ENCODE peak calls at places on chromosomes 13 and 19, in six cellular contexts. C is immature natural killer cell; N is substantia nigra; O is activated CD4-positive, alpha-beta T cell treated with anti-CD3 and anti-CD28 coated beads, Interleukin-2, amount 50 U/mL, for 48 hours; F is NCI-H524; U is cortex of kidney. P is an unnamed sample.
A peak's percentile ranks its signal among the peaks of the same experiment; 100 is the strongest.

GRCh38 chr19:17234911-17235617 is 9.0 kb downstream of the OCEL1 start:
- DNase-seq in C (peak; percentile 35), N (no peak), O (peak; percentile 76), F (no peak), U (no peak), P (peak; percentile 71)

GRCh38 chr13:46377554-46377953 is 9.5 kb downstream of the RUBCNL start:
- DNase-seq in C (no peak), N (no peak), O (no peak), F (no peak), U (no peak), P (no peak)

GRCh38 chr13:40341086-40341471 is 325.4 kb downstream of the FOXO1 start:
- DNase-seq in C (no peak), N (no peak), O (no peak), F (no peak), U (no peak), P (no peak)

GRCh38 chr19:6793411-6793810 is 20.9 kb downstream of the VAV1 start:
- DNase-seq in C (no peak), N (no peak), O (no peak), F (no peak), U (no peak), P (no peak)

GRCh38 chr13:110379905-110380341 is 72.8 kb downstream of the COL4A2 start:
- DNase-seq in C (no peak), N (no peak), O (no peak), F (no peak), U (no peak), P (no peak)

GRCh38 chr13:35714588-35714987 is 238.1 kb upstream of the MAB21L1 start:
- DNase-seq in C (no peak), N (no peak), O (no peak), F (no peak), U (no peak), P (peak; percentile 86)

GRCh38 chr19:53102701-53103140 is 501 bp downstream of the ZNF160 start:
- DNase-seq in C (peak; percentile 24), N (no peak), O (peak; percentile 46), F (no peak), U (no peak), P (peak; percentile 31)

GRCh38 chr13:48679941-48680630 is 26.4 kb downstream of the CYSLTR2 start:
- DNase-seq in C (no peak), N (no peak), O (no peak), F (no peak), U (no peak), P (no peak)

GRCh38 chr19:47643281-47643680 is 34.3 kb downstream of the BICRA start:
- DNase-seq in C (no peak), N (no peak), O (no peak), F (no peak), U (no peak), P (no peak)

GRCh38 chr19:38389101-38389925 is 816 bp downstream of the SPRED3 start:
- DNase-seq in C (no peak), N (no peak), O (peak; percentile 29), F (no peak), U (no peak), P (peak; percentile 36)

GRCh38 chr13:50798923-50799322 is 44.6 kb downstream of the DLEU7 start:
- DNase-seq in C (no peak), N (no peak), O (no peak), F (no peak), U (no peak), P (no peak)

GRCh38 chr19:16037424-16038195 is 38.7 kb upstream of the TPM4 start:
- DNase-seq in C (no peak), N (no peak), O (no peak), F (no peak), U (no peak), P (no peak)

GRCh38 chr19:41595258-41595889 is 19.4 kb downstream of the CEACAM21 start:
- DNase-seq in C (peak; percentile 55), N (no peak), O (peak; percentile 66), F (peak; percentile 35), U (no peak), P (peak; percentile 63)

GRCh38 chr19:8161135-8161646 is 11.8 kb upstream of the FBN3 start:
- DNase-seq in C (no peak), N (no peak), O (peak; percentile 20), F (peak; percentile 58), U (no peak), P (peak; percentile 59)

GRCh38 chr13:23470706-23471610 is 37.5 kb upstream of the SACS start:
- DNase-seq in C (no peak), N (no peak), O (no peak), F (no peak), U (no peak), P (no peak)

GRCh38 chr19:19385900-19386339 is 19.6 kb upstream of the GATAD2A start:
- DNase-seq in C (no peak), N (no peak), O (peak; percentile 63), F (no peak), U (no peak), P (no peak)

GRCh38 chr19:17246681-17247425 is 1.1 kb upstream of the NR2F6 start:
- DNase-seq in C (no peak), N (no peak), O (no peak), F (no peak), U (no peak), P (no peak)

GRCh38 chr19:7978196-7978825 is 27.1 kb downstream of the ELAVL1 start:
- DNase-seq in C (no peak), N (no peak), O (no peak), F (no peak), U (no peak), P (no peak)

P was measured in WERI-Rb-1.